ENCODE peak calls at places on chromosome 14, in nine cellular contexts. B, R, J, A, T, V, S, K and G are unnamed samples.

GRCh38 chr14:100305446-100306255 is 593 bp downstream of the SLC25A29 start:
- DNase-seq in K (no peak), B (peak; percentile 79), S (peak; percentile 60), A (peak; percentile 37), T (peak; percentile 55), V (peak; percentile 71), R (peak; percentile 37), J (peak; percentile 69), G (no peak)

GRCh38 chr14:72850360-72850759 is 43.5 kb downstream of the DPF3 start:
- DNase-seq in J (no peak), A (no peak), T (no peak), B (no peak), R (no peak), V (no peak), S (no peak), K (no peak), G (no peak)

GRCh38 chr14:80055912-80056801 is 155.1 kb downstream of the DIO2 start:
- DNase-seq in T (no peak), S (peak; percentile 2), A (no peak), B (peak; percentile 38), K (peak; percentile 28), V (peak; percentile 12), J (no peak), R (peak; percentile 43), G (peak; percentile 9)

GRCh38 chr14:40280652-40281051 is 848.4 kb upstream of the FBXO33 start:
- DNase-seq in V (no peak), A (no peak), S (no peak), R (no peak), J (no peak), B (no peak), K (no peak), T (no peak), G (no peak)

GRCh38 chr14:20499108-20499507 is 6.2 kb upstream of the RNASE10 start:
- DNase-seq in S (no peak), B (peak; percentile 86), J (no peak), T (no peak), K (no peak), R (peak; percentile 70), A (no peak), V (no peak), G (no peak)

GRCh38 chr14:60189923-60190840 is 25.0 kb upstream of the DHRS7 start:
- DNase-seq in B (no peak), V (no peak), T (no peak), K (no peak), A (no peak), S (no peak), J (no peak), R (no peak), G (no peak)

GRCh38 chr14:21063479-21063878 is 5.9 kb downstream of the RNASE8 start:
- DNase-seq in S (no peak), R (no peak), K (no peak), A (no peak), J (no peak), B (no peak), T (no peak), V (peak; percentile 71), G (no peak)

GRCh38 chr14:34755215-34755614 is 40.8 kb upstream of the CFL2 start:
- DNase-seq in K (no peak), S (no peak), B (no peak), T (no peak), A (no peak), V (no peak), R (no peak), J (no peak), G (no peak)

GRCh38 chr14:44962573-44963528 is 861 bp downstream of the TOGARAM1 start:
- DNase-seq in R (peak; percentile 52), A (peak; percentile 15), T (no peak), V (peak; percentile 65), K (peak; percentile 47), S (peak; percentile 32), B (peak; percentile 64), J (no peak), G (no peak)

GRCh38 chr14:72518809-72519377 is 375.0 kb downstream of the DPF3 start:
- DNase-seq in T (peak; percentile 66), R (peak; percentile 66), S (peak; percentile 53), B (peak; percentile 53), J (peak; percentile 25), V (no peak), K (no peak), A (peak; percentile 27), G (peak; percentile 41)